ENCODE peak calls at places on chromosome 2, in five cellular contexts. O, T, P, G and Z are unnamed samples.

GRCh38 chr2:7792031-7792651 is 874.9 kb downstream of the RNF144A start:
- DNase-seq in O (no peak), T (no peak), P (peak), G (no peak), Z (peak)

GRCh38 chr2:28391564-28392296 is 928 bp upstream of the FOSL2 start:
- DNase-seq in O (peak), T (peak), P (peak), G (peak), Z (peak)

GRCh38 chr2:201118121-201118956 is 2.4 kb downstream of the CFLAR start:
- DNase-seq in O (peak), T (no peak), P (peak), G (peak), Z (peak)

GRCh38 chr2:21037671-21038108 is 6.2 kb downstream of the APOB start:
- DNase-seq in O (no peak), T (no peak), P (no peak), G (no peak), Z (no peak)

GRCh38 chr2:141392517-141393213 is 738.2 kb downstream of the LRP1B start:
- DNase-seq in O (peak), T (no peak), P (peak), G (no peak), Z (no peak)

GRCh38 chr2:220847587-220847986 is 724.5 kb downstream of the EPHA4 start:
- DNase-seq in O (peak), T (no peak), P (peak), G (no peak), Z (no peak)

GRCh38 chr2:95053543-95053942 is 28.0 kb downstream of the MAL start:
- DNase-seq in O (no peak), T (no peak), P (no peak), G (peak), Z (peak)

GRCh38 chr2:83386559-83386958 is 1072.5 kb downstream of the SUCLG1 start:
- DNase-seq in O (no peak), T (no peak), P (no peak), G (no peak), Z (no peak)

GRCh38 chr2:68727698-68728375 is 6.8 kb upstream of the ARHGAP25 start:
- DNase-seq in O (peak), T (no peak), P (peak), G (no peak), Z (peak)

GRCh38 chr2:150234787-150235512 is 252.5 kb downstream of the RND3 start:
- DNase-seq in O (peak), T (no peak), P (peak), G (no peak), Z (no peak)

GRCh38 chr2:160389875-160390274 is 103.7 kb downstream of the RBMS1 start:
- DNase-seq in O (peak), T (no peak), P (peak), G (no peak), Z (no peak)

GRCh38 chr2:205607146-205607545 is 75.2 kb upstream of the NRP2 start:
- DNase-seq in O (no peak), T (no peak), P (no peak), G (no peak), Z (no peak)

GRCh38 chr2:88171966-88172365 is 1.8 kb downstream of the THNSL2 start:
- DNase-seq in O (no peak), T (no peak), P (no peak), G (no peak), Z (no peak)

GRCh38 chr2:222239945-222240675 is 58.7 kb downstream of the PAX3 start:
- DNase-seq in O (no peak), T (peak), P (no peak), G (no peak), Z (no peak)

GRCh38 chr2:163878718-163879117 is 142.9 kb upstream of the FIGN start:
- DNase-seq in O (peak), T (peak), P (no peak), G (peak), Z (peak)

GRCh38 chr2:232874677-232875223 is 4.7 kb downstream of the SNORC start:
- DNase-seq in O (no peak), T (no peak), P (no peak), G (no peak), Z (no peak)

GRCh38 chr2:40243581-40243980 is 208.3 kb downstream of the SLC8A1 start:
- DNase-seq in O (peak), T (no peak), P (peak), G (no peak), Z (no peak)

GRCh38 chr2:176446718-176447414 is 177.6 kb downstream of the MTX2 start:
- DNase-seq in O (peak), T (no peak), P (no peak), G (no peak), Z (peak)

GRCh38 chr2:233350708-233351107 is 3.6 kb upstream of the DGKD start:
- DNase-seq in O (peak), T (no peak), P (peak), G (peak), Z (no peak)

GRCh38 chr2:58967736-58968135 is 726.6 kb upstream of the FANCL start:
- DNase-seq in O (peak), T (no peak), P (no peak), G (peak), Z (no peak)

GRCh38 chr2:231900975-231901374 is 25.2 kb downstream of the NPPC start:
- DNase-seq in O (no peak), T (no peak), P (no peak), G (peak), Z (no peak)

GRCh38 chr2:11745613-11746375 is 638 bp upstream of the LPIN1 start:
- DNase-seq in O (no peak), T (no peak), P (no peak), G (no peak), Z (no peak)

GRCh38 chr2:74162951-74163350 is 15.2 kb upstream of the BOLA3 start:
- DNase-seq in O (no peak), T (no peak), P (no peak), G (no peak), Z (no peak)

GRCh38 chr2:229223107-229223506 is 48.0 kb downstream of the PID1 start:
- DNase-seq in O (no peak), T (no peak), P (no peak), G (no peak), Z (no peak)

GRCh38 chr2:131413148-131413747 is 49.3 kb upstream of the RAB6D start:
- DNase-seq in O (peak), T (peak), P (peak), G (peak), Z (peak)

GRCh38 chr2:19914266-19914975 is 12.6 kb upstream of the TTC32 start:
- DNase-seq in O (no peak), T (no peak), P (no peak), G (no peak), Z (no peak)

GRCh38 chr2:73283545-73284295 is 558 bp downstream of the FBXO41 start:
- DNase-seq in O (no peak), T (no peak), P (no peak), G (no peak), Z (peak)

DNA sequence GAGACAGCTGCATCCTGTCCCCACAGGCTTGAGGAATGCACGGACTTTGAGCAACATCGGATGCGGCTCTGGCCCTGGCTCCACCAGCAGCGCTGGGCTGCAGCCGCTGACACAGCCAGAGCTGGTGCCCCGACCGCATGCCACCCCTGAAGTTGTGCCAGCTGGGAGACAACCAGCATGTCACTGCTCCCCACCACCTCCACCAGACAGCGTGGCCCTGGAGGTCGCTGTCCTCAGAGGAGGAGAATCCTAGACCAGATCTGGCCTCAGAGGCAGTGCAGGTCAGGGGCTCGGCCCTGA is 39.6 kb downstream of the AQP12A start:
- DNase-seq in O (peak), T (no peak), P (no peak), G (no peak), Z (no peak)
- H3K27ac ChIP-seq in O (no peak), T (no peak), P (no peak), G (no peak), Z (no peak)

DNA sequence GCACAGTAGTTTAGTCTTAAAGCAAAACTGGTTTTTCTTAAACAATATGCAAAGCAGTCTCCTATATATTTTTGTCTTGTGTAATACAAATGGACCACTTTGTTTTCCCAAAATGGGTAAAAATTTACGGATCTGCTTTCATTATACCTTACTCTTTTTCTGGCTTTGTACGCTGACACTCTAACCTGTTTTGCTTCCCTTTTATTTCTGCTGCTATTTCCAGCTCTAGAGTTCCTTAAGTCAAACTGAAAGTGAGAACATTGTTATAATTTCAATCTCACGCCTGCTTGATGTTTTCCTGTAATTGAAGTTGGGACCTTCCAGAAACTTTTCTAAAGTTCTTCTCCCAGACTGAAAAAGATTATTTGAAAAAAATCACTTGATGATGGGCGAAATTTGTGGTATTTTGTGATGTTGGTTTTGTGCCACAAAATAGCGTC is 1.7 kb downstream of the GLS start:
- DNase-seq in O (no peak), T (no peak), P (no peak), G (no peak), Z (no peak)
- H2AFZ ChIP-seq in O (no peak), T (peak), P (no peak), G (no peak), Z (no peak)

GRCh38 chr2:9754532-9754887 is 88.8 kb upstream of the TAF1B start:
- DNase-seq in O (no peak), T (no peak), P (no peak), G (no peak), Z (no peak)
- H3K27ac ChIP-seq in O (no peak), T (no peak), P (no peak), G (no peak), Z (no peak)

GRCh38 chr2:171320208-171320621 is 113.6 kb downstream of the METTL8 start:
- DNase-seq in O (no peak), T (no peak), P (no peak), G (no peak), Z (peak)
- H2AFZ ChIP-seq in O (no peak), T (no peak), P (no peak), G (no peak), Z (no peak)

GRCh38 chr2:86014493-86014892 is 91.2 kb downstream of the POLR1A start:
- DNase-seq in O (no peak), T (no peak), P (no peak), G (no peak), Z (no peak)
- H3K27ac ChIP-seq in O (no peak), T (no peak), P (no peak), G (no peak), Z (no peak)

DNA sequence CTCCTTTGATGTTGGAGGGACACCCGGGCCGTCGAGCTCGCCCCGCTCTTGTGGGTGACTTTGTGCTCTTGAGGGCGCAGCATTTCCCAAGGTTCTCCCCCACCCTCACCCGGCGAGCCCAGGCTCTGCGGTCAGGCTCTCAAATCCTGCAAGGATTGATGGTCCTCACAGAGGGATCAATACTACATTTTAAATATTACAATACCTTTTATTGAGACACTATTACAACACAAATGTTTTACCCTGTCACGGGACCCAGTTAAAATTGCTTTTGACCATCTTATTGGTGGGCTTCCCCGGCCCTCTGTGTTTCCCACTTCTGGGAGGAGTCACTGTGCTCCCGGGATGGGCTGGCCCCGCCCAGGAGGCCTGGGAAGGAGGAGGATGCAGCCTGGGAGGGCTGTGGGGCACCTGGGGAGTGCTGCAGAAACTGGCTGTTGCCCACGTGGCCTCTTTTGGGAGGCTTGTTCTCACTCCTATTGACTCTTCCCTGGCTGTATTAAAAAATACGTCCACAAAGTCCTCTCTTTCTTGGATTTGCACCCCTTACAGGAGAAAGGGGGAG is 222.7 kb downstream of the INSIG2 start:
- DNase-seq in O (peak), T (no peak), P (no peak), G (no peak), Z (no peak)
- H2AFZ ChIP-seq in O (peak), T (peak), P (no peak), G (peak), Z (no peak)

DNA sequence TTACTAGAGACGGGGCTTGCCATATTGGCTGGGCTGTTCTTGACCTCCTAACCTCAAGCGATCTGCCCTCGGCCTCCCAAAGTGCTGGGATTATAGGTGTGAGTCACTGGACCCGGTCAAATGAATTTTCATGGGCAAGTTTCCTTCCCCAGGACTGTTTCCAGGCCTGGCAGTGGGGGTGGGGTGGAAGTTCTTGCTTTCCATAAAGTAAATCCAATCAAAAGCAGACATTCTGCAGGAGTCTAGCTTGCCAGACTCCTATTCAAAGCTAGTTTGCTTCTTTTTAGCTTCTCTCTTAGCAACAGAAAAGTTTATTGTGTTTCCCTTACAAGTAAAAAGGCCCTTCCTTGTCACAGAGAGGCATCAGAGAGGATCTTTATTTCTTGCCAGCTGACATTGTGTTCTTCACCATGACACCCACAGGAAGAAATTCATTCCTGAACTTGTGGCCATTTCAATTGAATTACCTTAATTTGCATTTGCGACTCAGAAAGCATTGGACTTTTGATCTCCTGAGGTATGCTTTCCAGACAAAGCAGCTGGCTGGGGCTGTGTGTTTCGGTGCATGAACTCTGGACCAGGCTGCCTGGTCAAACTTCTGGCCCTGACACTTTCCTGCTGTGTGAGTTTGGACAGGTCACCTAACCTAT is 37.9 kb downstream of the LYPD1 start:
- DNase-seq in O (peak), T (no peak), P (peak), G (no peak), Z (no peak)
- H3K27ac ChIP-seq in O (no peak), T (no peak), P (no peak), G (no peak), Z (no peak)